ENCODE peak calls at places on chromosomes 16 and 17, in nine cellular contexts. V is RWPE2, D is H1, G is cardiac muscle cell, E is body of pancreas, P is AG04450, Y is adrenal gland, N is colonic mucosa, T is lower leg skin. B is an unnamed sample.

GRCh38 chr17:81153340-81153803 is 11.9 kb upstream of the PVALEF start:
- DNase-seq in G (peak), N (no peak), P (no peak), E (peak), T (no peak), V (no peak), D (no peak), Y (peak), B (peak)

GRCh38 chr16:86925067-86925791 is 346.9 kb downstream of the FOXL1 start:
- DNase-seq in G (peak), N (no peak), D (no peak), E (no peak), P (peak), T (no peak), Y (no peak), V (no peak), B (no peak)

GRCh38 chr16:83215417-83216001 is 588.7 kb downstream of the CDH13 start:
- DNase-seq in V (no peak), Y (no peak), E (no peak), T (no peak), P (peak), D (peak), N (peak), G (peak), B (peak)

GRCh38 chr16:57012353-57012752 is 23.0 kb downstream of the NLRC5 start:
- DNase-seq in E (no peak), G (no peak), D (no peak), V (no peak), P (no peak), T (no peak), N (no peak), Y (no peak), B (no peak)

GRCh38 chr17:17741346-17742023 is 60.2 kb downstream of the RAI1 start:
- DNase-seq in G (no peak), T (no peak), Y (peak), P (no peak), E (no peak), D (peak), N (no peak), V (no peak), B (no peak)

GRCh38 chr17:44767493-44767892 is 8.7 kb downstream of the ADAM11 start:
- DNase-seq in G (no peak), Y (no peak), D (no peak), V (no peak), P (no peak), E (no peak), T (no peak), N (no peak), B (peak)

GRCh38 chr16:87874639-87875472 is 5.5 kb upstream of the SLC7A5 start:
- DNase-seq in V (no peak), D (peak), G (no peak), T (no peak), E (no peak), Y (no peak), N (no peak), P (no peak), B (no peak)

GRCh38 chr17:75917443-75918111 is 12.9 kb upstream of the MRPL38 start:
- DNase-seq in N (no peak), G (no peak), E (no peak), T (no peak), P (no peak), V (no peak), D (no peak), Y (no peak), B (no peak)

GRCh38 chr17:80861360-80861861 is 130.2 kb upstream of the CHMP6 start:
- DNase-seq in P (no peak), D (no peak), G (no peak), N (no peak), T (no peak), Y (no peak), E (no peak), V (peak), B (no peak)

GRCh38 chr16:83899272-83899897 is 470 bp downstream of the MLYCD start:
- DNase-seq in V (no peak), D (peak), P (peak), N (peak), G (peak), T (no peak), Y (peak), E (peak), B (peak)

GRCh38 chr16:35747658-35748455 is 2288.4 kb downstream of the TP53TG3F start:
- DNase-seq in P (no peak), T (peak), V (no peak), E (no peak), D (no peak), N (no peak), Y (peak), G (no peak), B (no peak)

GRCh38 chr17:32487460-32488176 is 825 bp downstream of the CDK5R1 start:
- DNase-seq in G (peak), Y (peak), V (no peak), E (no peak), D (no peak), N (no peak), P (no peak), T (no peak), B (no peak)

GRCh38 chr16:67922221-67922620 is 9.4 kb downstream of the CTRL start:
- DNase-seq in D (no peak), N (no peak), G (no peak), T (no peak), P (no peak), V (no peak), E (no peak), Y (no peak), B (peak)

GRCh38 chr17:10042589-10043244 is 137.6 kb upstream of the RCVRN start:
- DNase-seq in V (no peak), Y (no peak), G (peak), N (no peak), T (no peak), P (no peak), D (no peak), E (no peak), B (no peak)

GRCh38 chr16:19071811-19072777 is 4.7 kb downstream of the COQ7 start:
- DNase-seq in P (no peak), Y (peak), T (peak), D (peak), G (peak), V (no peak), N (peak), E (peak), B (peak)

GRCh38 chr17:39527220-39527813 is 66.0 kb downstream of the CDK12 start:
- DNase-seq in N (no peak), D (no peak), V (no peak), P (no peak), T (no peak), Y (no peak), E (peak), G (peak), B (peak)

GRCh38 chr17:59470624-59471297 is 94.6 kb upstream of the DHX40 start:
- DNase-seq in N (no peak), G (no peak), D (no peak), E (no peak), P (no peak), V (no peak), Y (no peak), T (no peak), B (no peak)

GRCh38 chr17:45302649-45303173 is 14.1 kb downstream of the MAP3K14 start:
- DNase-seq in V (no peak), T (no peak), D (no peak), Y (no peak), N (no peak), P (no peak), G (peak), E (no peak), B (peak)

DNA sequence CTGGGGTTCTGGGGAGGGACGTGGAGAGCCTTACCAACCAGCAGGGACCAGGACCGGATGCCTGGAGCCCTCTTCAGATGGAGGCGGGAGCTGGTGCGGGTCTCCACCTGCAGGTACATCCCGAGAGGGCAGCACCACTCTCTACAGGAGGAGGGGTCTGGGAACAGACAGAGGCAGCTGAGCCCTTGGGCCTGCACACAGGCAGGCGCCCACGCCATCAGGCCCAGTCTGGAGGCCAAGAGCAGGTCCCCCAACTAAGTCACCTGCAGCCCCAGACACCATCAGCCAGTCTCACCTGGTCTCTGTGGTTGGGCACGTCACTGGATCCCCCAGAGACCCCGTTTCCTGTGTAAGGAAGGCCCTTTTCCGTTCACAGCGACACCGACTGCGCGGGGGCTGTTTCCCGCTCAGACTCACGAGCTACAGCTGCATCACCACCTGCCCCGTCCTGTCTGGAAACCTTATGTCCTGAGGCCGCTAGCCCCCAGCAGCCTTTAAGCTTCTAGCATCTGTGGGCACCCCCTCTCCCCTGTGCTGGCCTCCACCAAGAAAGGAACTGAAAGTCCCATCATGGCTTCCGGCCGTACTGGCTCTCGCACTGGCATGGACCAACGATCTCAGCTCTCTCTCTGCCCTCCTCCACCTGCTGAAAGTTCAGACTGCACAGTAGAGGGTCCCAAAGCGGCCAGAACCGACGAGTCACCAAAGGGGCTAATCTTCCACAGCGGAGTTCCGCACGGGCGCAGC is 1.2 kb downstream of the CYBC1 start:
- DNase-seq in G (no peak), Y (peak), V (no peak), N (no peak), E (peak), D (no peak), T (no peak), P (no peak), B (no peak)
- TF ChIP-seq CTCF in G (no peak), Y (no peak), V (no peak), N (no peak), E (no peak), D (no peak), T (no peak), P (no peak), B (no peak)

DNA sequence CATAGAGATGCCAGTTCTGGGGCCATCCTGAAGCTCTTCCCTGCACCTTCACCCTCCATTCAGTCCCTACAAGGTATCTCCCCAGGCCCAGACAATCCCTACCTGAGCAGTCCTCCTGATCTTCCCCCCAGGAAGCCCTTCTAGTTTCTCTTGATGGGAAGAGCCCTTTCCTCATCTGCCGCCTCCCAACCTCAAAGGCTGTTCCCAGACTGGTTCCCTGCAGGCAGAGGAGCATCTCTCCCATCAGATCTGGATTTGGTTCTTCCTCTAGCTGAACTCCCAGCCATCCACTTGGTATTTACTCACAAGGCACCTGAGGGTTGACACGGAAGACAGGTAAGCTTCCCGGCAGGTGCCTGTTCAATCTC is 24.6 kb upstream of the PHB1 start:
- DNase-seq in P (no peak), D (peak), N (no peak), V (no peak), T (no peak), E (no peak), G (no peak), Y (no peak), B (no peak)
- H3K4me3 ChIP-seq in P (no peak), D (no peak), N (no peak), V (no peak), T (no peak), E (no peak), G (no peak), Y (no peak), B (no peak)

GRCh38 chr17:71237903-71238538 is 882.8 kb upstream of the SOX9 start:
- DNase-seq in T (no peak), N (no peak), E (no peak), D (no peak), Y (no peak), V (no peak), P (no peak), G (peak), B (peak)
- TF ChIP-seq CTCF in T (no peak), N (no peak), E (no peak), D (no peak), Y (no peak), V (peak), P (peak), G (peak), B (peak)

DNA sequence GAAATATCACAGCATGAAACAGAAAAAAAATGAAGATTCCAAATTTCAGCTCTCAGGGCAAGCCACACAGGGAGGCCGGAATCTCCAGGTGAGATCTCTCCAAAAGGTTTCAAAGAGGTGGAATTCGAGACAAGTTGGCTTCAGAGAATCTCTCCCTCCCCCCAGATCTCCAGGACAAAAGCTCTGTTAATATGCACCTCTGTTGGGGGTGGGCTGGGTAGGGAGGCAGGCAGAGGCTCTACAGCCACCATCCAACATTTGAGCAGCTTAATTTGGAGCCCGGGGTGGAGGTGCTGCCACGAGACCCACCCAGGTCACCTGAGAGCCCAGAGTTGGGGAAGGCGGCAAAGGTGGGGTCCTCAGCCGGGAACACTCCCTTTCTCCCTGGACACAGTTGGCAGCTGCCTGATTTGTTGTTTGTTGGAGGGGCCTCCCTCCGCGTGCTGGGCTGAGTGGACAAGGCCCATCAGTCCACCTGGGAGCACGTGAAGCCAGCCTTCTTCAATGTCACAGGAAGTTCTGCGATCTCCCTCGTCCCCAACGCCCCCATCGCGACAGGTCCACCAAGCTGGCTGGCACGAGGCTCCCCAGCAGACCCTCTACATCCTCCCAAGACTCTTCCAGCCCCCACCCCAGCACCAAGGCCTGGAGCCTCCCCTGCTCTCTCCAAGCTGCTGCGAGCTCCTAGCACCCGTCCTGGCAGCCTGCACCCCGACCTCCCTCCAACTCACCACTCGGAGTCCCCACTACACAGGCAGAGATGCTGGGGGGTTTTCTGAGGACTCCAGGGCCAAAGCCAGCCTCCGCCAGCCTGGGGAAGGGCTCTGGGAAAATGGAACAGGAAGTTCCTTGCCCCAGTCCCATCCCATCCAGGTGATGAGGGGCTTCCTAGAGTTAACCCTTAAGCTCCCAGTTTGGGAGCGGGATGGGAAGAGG is at the start of gene ZSCAN10:
- DNase-seq in D (peak), T (no peak), N (no peak), Y (no peak), V (no peak), G (no peak), E (no peak), P (no peak), B (no peak)
- H3K4me3 ChIP-seq in D (peak), T (no peak), N (no peak), Y (no peak), V (no peak), G (peak), E (no peak), P (peak), B (no peak)

GRCh38 chr17:79014158-79014758 is 4.7 kb upstream of the CANT1 start:
- DNase-seq in E (no peak), P (no peak), Y (no peak), D (no peak), N (no peak), T (no peak), V (no peak), G (no peak), B (no peak)

GRCh38 chr17:79012563-79013134 is 3.1 kb upstream of the CANT1 start:
- DNase-seq in V (peak), T (no peak), D (no peak), E (no peak), N (no peak), Y (no peak), G (no peak), P (no peak), B (no peak)

GRCh38 chr17:79010304-79010646 is 711 bp upstream of the CANT1 start:
- DNase-seq in G (no peak), E (no peak), Y (no peak), P (no peak), V (no peak), T (no peak), N (no peak), D (no peak), B (no peak)

GRCh38 chr17:79009397-79010303 is at the start of gene CANT1:
- DNase-seq in G (peak), D (peak), Y (peak), E (peak), N (peak), V (peak), T (no peak), P (peak), B (peak)

DNA sequence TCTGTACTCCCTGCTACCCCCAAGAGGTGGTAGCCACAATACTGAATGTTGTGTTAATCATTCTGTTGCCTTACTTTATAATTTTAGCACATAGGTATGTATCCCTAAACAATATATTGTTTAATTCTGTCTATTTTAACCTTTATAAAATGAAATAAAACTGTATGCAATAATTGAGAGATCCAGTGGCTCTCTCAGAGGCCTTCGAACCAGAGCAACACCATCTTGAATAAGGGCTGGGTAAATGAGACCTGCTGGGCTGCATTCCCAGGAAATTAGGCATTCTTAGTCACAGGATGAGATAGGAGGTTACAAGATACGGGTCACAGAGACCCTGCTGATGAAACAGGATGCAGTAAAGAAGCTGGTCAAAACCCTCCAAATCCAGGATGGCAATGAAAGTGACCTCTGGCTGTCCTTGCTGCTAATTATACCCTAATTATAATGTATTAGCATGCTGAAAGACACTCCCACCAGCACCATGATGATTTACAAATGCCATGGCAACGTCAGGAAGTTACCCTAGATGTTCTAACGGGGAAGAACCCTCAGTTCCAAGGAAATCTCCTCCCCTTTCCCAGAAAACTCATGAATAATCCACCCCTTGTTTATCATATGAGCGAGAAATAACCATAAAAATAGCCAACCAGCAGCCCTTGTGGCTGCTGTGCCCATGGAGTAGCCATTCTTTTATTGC is 2.0 kb upstream of the CANT1 start:
- DNase-seq in N (no peak), E (no peak), V (peak), P (no peak), D (no peak), Y (no peak), T (no peak), G (peak), B (peak)
- TF ChIP-seq CTCF in N (no peak), E (no peak), V (no peak), P (no peak), D (no peak), Y (no peak), T (no peak), G (no peak), B (no peak)